ENCODE peak calls at places on chromosome 2, in six cellular contexts. Z is activated naive CD8-positive, alpha-beta T cell treated with anti-CD3 and anti-CD28 coated beads, Interleukin-2, amount 10 ng/mL, durations not matched to agents 7 days and 5 days; C is Calu3; X is stimulated activated CD8-positive, alpha-beta memory T cell treated with anti-CD3 and anti-CD28 coated beads, Interleukin-15, amount 100 ng/mL, for 24 hours; B is RPMI7951; N is choroid plexus epithelial cell. I is an unnamed sample.

GRCh38 chr2:72330673-72331072 is 183.0 kb upstream of the CYP26B1 start:
- DNase-seq in Z (no peak), C (no peak), X (no peak), B (no peak), N (peak; percentile 20), I (no peak)

GRCh38 chr2:3272761-3273160 is 104.9 kb downstream of the EIPR1 start:
- DNase-seq in Z (no peak), C (no peak), X (no peak), B (no peak), N (no peak), I (no peak)

GRCh38 chr2:179106342-179107178 is 56.6 kb upstream of the CCDC141 start:
- DNase-seq in Z (no peak), C (peak; percentile 70), X (no peak), B (peak; percentile 96), N (peak; percentile 96), I (peak; percentile 40)

GRCh38 chr2:148978736-148979135 is 59.8 kb upstream of the LYPD6B start:
- DNase-seq in Z (no peak), C (no peak), X (no peak), B (no peak), N (peak; percentile 41), I (no peak)

GRCh38 chr2:119427756-119428155 is 3.9 kb upstream of the TMEM37 start:
- DNase-seq in Z (no peak), C (no peak), X (no peak), B (no peak), N (no peak), I (no peak)

GRCh38 chr2:239523944-239524310 is 123.1 kb upstream of the HDAC4 start:
- DNase-seq in Z (no peak), C (no peak), X (no peak), B (no peak), N (no peak), I (no peak)

GRCh38 chr2:130853391-130853790 is 16.7 kb downstream of the ARHGEF4 start:
- DNase-seq in Z (no peak), C (no peak), X (no peak), B (no peak), N (no peak), I (no peak)

GRCh38 chr2:99880148-99880983 is 262.0 kb downstream of the AFF3 start:
- DNase-seq in Z (no peak), C (no peak), X (no peak), B (peak; percentile 94), N (peak; percentile 74), I (no peak)

GRCh38 chr2:32624813-32625212 is 3.0 kb upstream of the TTC27 start:
- DNase-seq in Z (no peak), C (no peak), X (no peak), B (no peak), N (no peak), I (no peak)

GRCh38 chr2:164625378-164625971 is 4.2 kb upstream of the GRB14 start:
- DNase-seq in Z (no peak), C (no peak), X (no peak), B (no peak), N (peak; percentile 50), I (no peak)

GRCh38 chr2:33598472-33599174 is 476 bp downstream of the FAM98A start:
- DNase-seq in Z (peak; percentile 51), C (peak; percentile 14), X (peak; percentile 3), B (peak; percentile 58), N (peak; percentile 66), I (peak; percentile 41)

GRCh38 chr2:54561795-54562592 is 105.9 kb downstream of the SPTBN1 start:
- DNase-seq in Z (no peak), C (no peak), X (no peak), B (no peak), N (no peak), I (no peak)

GRCh38 chr2:121196849-121197155 is 88.2 kb downstream of the TFCP2L1 start:
- DNase-seq in Z (no peak), C (no peak), X (no peak), B (no peak), N (no peak), I (no peak)

GRCh38 chr2:98907966-98908905 is 27.8 kb downstream of the CRACDL start:
- DNase-seq in Z (no peak), C (no peak), X (no peak), B (no peak), N (no peak), I (no peak)

GRCh38 chr2:227460079-227460485 is 11.9 kb upstream of the AGFG1 start:
- DNase-seq in Z (peak; percentile 60), C (no peak), X (peak; percentile 33), B (peak; percentile 94), N (peak; percentile 56), I (no peak)